ENCODE peak calls at places on chromosomes 1 and 21, in ten cellular contexts. D is fibroblast of lung, I is hepatocyte, Z is IMR-90, E is OCI-LY7, P is H9, A is K562, Y is neuronal stem cell, H is HCT116, S is neural progenitor cell. L is an unnamed sample.

GRCh38 chr1:103948526-103948925 is 198.8 kb downstream of the AMY1C start:
- DNase-seq in Y (no peak), A (no peak), D (no peak), I (no peak), E (peak; percentile 7), P (no peak), Z (no peak), S (no peak), H (no peak), L (no peak)

GRCh38 chr21:46006547-46007497 is 25.3 kb downstream of the COL6A1 start:
- DNase-seq in Y (no peak), P (peak; percentile 23), S (no peak), A (no peak), E (no peak), I (no peak), H (no peak), D (no peak), Z (no peak), L (peak; percentile 65)

GRCh38 chr1:154220970-154221814 is 437 bp downstream of the UBAP2L start:
- DNase-seq in D (peak; percentile 44), P (peak; percentile 41), H (no peak), Z (peak; percentile 30), S (peak; percentile 75), Y (peak; percentile 54), A (peak; percentile 66), I (peak; percentile 75), E (peak; percentile 74), L (peak; percentile 26)

GRCh38 chr1:247517795-247518612 is 18.2 kb downstream of the OR2C3 start:
- DNase-seq in I (no peak), Y (no peak), A (peak; percentile 37), H (no peak), Z (no peak), E (no peak), P (peak; percentile 31), S (no peak), D (no peak), L (no peak)

GRCh38 chr21:37557261-37557950 is 190.8 kb downstream of the DYRK1A start:
- DNase-seq in A (no peak), E (peak; percentile 63), D (no peak), Z (no peak), I (no peak), H (no peak), S (no peak), P (no peak), Y (no peak), L (peak; percentile 47)

GRCh38 chr1:27127419-27127818 is 27.5 kb downstream of the SLC9A1 start:
- DNase-seq in I (no peak), Y (no peak), P (no peak), A (no peak), H (no peak), Z (no peak), S (peak; percentile 29), E (no peak), D (no peak), L (no peak)

GRCh38 chr1:170967042-170967910 is 31.9 kb downstream of the MROH9 start:
- DNase-seq in P (no peak), I (peak; percentile 63), Y (peak; percentile 18), S (peak; percentile 63), Z (peak; percentile 63), D (peak; percentile 45), A (no peak), H (peak; percentile 32), E (peak; percentile 49), L (peak; percentile 25)

GRCh38 chr21:44697811-44698734 is 1.1 kb downstream of the KRTAP10-12 start:
- DNase-seq in H (no peak), E (no peak), Z (no peak), I (peak; percentile 50), P (peak; percentile 57), S (peak; percentile 71), Y (no peak), A (no peak), D (no peak), L (peak; percentile 73)

GRCh38 chr1:1359668-1360468 is 1.5 kb upstream of the MXRA8 start:
- DNase-seq in A (no peak), P (no peak), H (no peak), S (no peak), Y (no peak), E (no peak), D (peak; percentile 86), Z (peak; percentile 68), I (peak; percentile 61), L (peak; percentile 95)

GRCh38 chr1:62230724-62231123 is 36.1 kb downstream of the L1TD1 start:
- DNase-seq in Z (peak; percentile 19), P (no peak), E (no peak), Y (no peak), H (peak; percentile 81), I (peak; percentile 35), D (peak; percentile 98), S (no peak), A (no peak), L (no peak)

GRCh38 chr1:110606784-110607662 is 865 bp upstream of the KCNA2 start:
- DNase-seq in E (no peak), I (peak; percentile 23), S (peak; percentile 65), P (peak; percentile 51), H (no peak), Y (peak; percentile 33), A (no peak), D (peak; percentile 3), Z (no peak), L (peak; percentile 76)

GRCh38 chr1:69404486-69404885 is 163.2 kb upstream of the LRRC7 start:
- DNase-seq in Z (no peak), I (no peak), H (no peak), P (no peak), E (no peak), S (no peak), D (peak; percentile 22), A (no peak), Y (no peak), L (no peak)

GRCh38 chr1:15308135-15308534 is 61.1 kb downstream of the FHAD1 start:
- DNase-seq in Y (no peak), E (no peak), D (no peak), P (no peak), A (no peak), S (no peak), H (no peak), I (peak; percentile 82), Z (no peak), L (no peak)

GRCh38 chr1:5855196-5855897 is 136.9 kb downstream of the NPHP4 start:
- DNase-seq in A (no peak), Y (no peak), H (no peak), Z (no peak), D (no peak), E (no peak), P (no peak), I (no peak), S (no peak), L (peak; percentile 91)

GRCh38 chr1:5857508-5858090 is 134.6 kb downstream of the NPHP4 start:
- DNase-seq in D (no peak), H (no peak), Y (no peak), P (no peak), S (no peak), A (no peak), I (no peak), Z (no peak), E (no peak), L (no peak)

GRCh38 chr1:5857011-5857410 is 135.2 kb downstream of the NPHP4 start:
- DNase-seq in I (no peak), Y (no peak), A (no peak), P (no peak), S (no peak), E (no peak), Z (no peak), H (no peak), D (no peak), L (no peak)

GRCh38 chr1:5856246-5856815 is 135.9 kb downstream of the NPHP4 start:
- DNase-seq in Y (no peak), H (peak; percentile 4), P (peak; percentile 44), E (no peak), Z (peak; percentile 38), S (no peak), I (no peak), A (no peak), D (peak; percentile 12), L (peak; percentile 94)

DNA sequence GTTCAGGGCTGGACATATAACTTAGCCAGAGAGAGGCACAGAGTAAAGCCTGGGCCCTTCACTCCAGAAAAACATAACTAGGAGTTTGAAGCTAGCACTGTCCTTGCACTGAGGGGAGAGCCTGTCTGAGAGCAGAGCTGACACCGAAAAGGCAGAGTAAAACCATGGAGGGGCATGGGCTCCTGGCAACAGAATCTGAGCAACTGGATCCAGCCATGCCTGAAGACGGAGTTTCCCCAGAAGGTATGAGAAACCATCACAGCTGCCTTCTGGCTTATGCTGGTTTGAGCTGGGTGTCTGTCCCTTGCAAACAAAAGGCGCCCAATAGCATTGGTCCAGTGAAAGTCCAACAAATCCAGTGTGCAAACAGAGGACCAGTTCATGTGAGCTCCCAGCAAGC is 137.5 kb downstream of the NPHP4 start:
- DNase-seq in Y (no peak), I (no peak), D (no peak), H (no peak), S (no peak), A (no peak), E (no peak), Z (no peak), P (no peak), L (no peak)
- H3K4me2 ChIP-seq in Y (no peak overlapping the region), I (no peak overlapping the region), D (no peak overlapping the region), H (no peak overlapping the region), S (no peak overlapping the region), A (no peak overlapping the region), E (no peak overlapping the region), Z (no peak overlapping the region), P (no peak overlapping the region), L (no peak overlapping the region)

GRCh38 chr1:66346873-66347272 is 187.1 kb upstream of the SGIP1 start:
- DNase-seq in A (no peak), Y (no peak), H (no peak), I (no peak), E (no peak), D (no peak), S (no peak), Z (no peak), P (no peak), L (no peak)
- H3K4me1 ChIP-seq in A (no peaks in the 10 kb centered on the region), Y (peaks cover 32% of the 10 kb centered on the region), H (peaks cover 92% of the 10 kb centered on the region), I (no peaks in the 10 kb centered on the region), E (peaks cover 83% of the 10 kb centered on the region), D (no peaks in the 10 kb centered on the region), S (peaks cover 15% of the 10 kb centered on the region), Z (peaks cover 17% of the 10 kb centered on the region), P (peaks cover 6% of the 10 kb centered on the region), L (peaks cover 36% of the 10 kb centered on the region)

DNA sequence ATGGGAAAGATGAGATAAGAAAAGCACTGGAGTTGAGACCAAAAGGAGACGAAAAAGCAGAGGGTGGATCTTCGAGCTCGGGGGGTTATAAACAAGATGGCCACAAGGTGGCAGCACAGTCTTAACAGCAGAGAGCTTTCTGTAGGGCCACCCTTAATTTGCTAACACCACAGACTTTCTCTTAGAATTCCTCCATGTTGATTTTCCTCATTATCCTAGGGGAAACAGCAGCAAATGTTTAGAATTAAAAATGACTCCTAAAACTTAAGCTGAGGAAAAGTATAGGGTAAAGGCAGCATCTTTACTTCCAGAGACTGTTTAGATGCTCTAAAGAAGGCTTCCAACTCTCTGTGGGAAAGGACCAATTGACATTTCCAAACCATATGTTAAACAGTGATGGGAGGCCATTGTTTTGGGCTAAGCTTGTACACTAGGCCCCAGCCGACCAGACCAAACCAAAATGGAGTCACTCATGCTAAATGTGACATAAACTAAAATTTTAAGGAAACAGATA is 2.5 kb upstream of the APOBEC4 start:
- DNase-seq in Y (peak; percentile 80), P (peak; percentile 78), A (peak; percentile 78), Z (peak; percentile 84), H (peak; percentile 69), S (peak; percentile 89), E (peak; percentile 74), I (peak; percentile 92), D (peak; percentile 67), L (peak; percentile 87)
- H2AFZ ChIP-seq in Y (peak overlapping the region; percentile 73), P (no peak overlapping the region), A (no peak overlapping the region), Z (no peak overlapping the region), H (peak overlapping the region; percentile 60), S (peak overlapping the region; percentile 74), E (no peak overlapping the region), I (peak overlapping the region; percentile 46), D (peak overlapping the region; percentile 92), L (peak overlapping the region; percentile 59)

GRCh38 chr1:20604678-20605077 is 15.8 kb downstream of the CDA start:
- DNase-seq in Z (peak; percentile 10), P (no peak), Y (no peak), H (no peak), D (peak; percentile 20), I (no peak), E (no peak), S (no peak), A (no peak), L (peak; percentile 13)
- H3K4me2 ChIP-seq in Z (no peak overlapping the region), P (no peak overlapping the region), Y (no peak overlapping the region), H (peak overlapping the region; percentile 54), D (no peak overlapping the region), I (no peak overlapping the region), E (no peak overlapping the region), S (no peak overlapping the region), A (no peak overlapping the region), L (peak overlapping the region; percentile 6)

L was measured in osteoblast.